ENCODE peak calls at places on chromosomes 16 and 17, in five cellular contexts. One of them, this sample, is unnamed.

GRCh38 chr16:4309833-4310266 is 6.0 kb upstream of the GLIS2 start:
- DNase-seq in activated effector memory CD4-positive, alpha-beta T cell treated with Interleukin-2 at 50 U/mL for 16 hours: peak; percentile 44
- DNase-seq in neural crest cell: peak; percentile 56
- DNase-seq in activated CD8-positive, alpha-beta memory T cell treated with anti-CD3 and anti-CD28 coated beads, Interleukin-2, amount 10 ng/mL, durations not matched to agents 7 days and 5 days: peak; percentile 72
- DNase-seq in NCI-H524: peak; percentile 58
- DNase-seq in this sample: peak; percentile 17

GRCh38 chr17:82837586-82838320 is 2.1 kb downstream of the ZNF750 start:
- DNase-seq in activated effector memory CD4-positive, alpha-beta T cell treated with Interleukin-2 at 50 U/mL for 16 hours: no peak
- DNase-seq in neural crest cell: no peak
- DNase-seq in activated CD8-positive, alpha-beta memory T cell treated with anti-CD3 and anti-CD28 coated beads, Interleukin-2, amount 10 ng/mL, durations not matched to agents 7 days and 5 days: no peak
- DNase-seq in NCI-H524: no peak
- DNase-seq in this sample: no peak

GRCh38 chr16:74726736-74727135 is 26.1 kb upstream of the MLKL start:
- DNase-seq in activated effector memory CD4-positive, alpha-beta T cell treated with Interleukin-2 at 50 U/mL for 16 hours: no peak
- DNase-seq in neural crest cell: peak; percentile 48
- DNase-seq in activated CD8-positive, alpha-beta memory T cell treated with anti-CD3 and anti-CD28 coated beads, Interleukin-2, amount 10 ng/mL, durations not matched to agents 7 days and 5 days: peak; percentile 45
- DNase-seq in NCI-H524: no peak
- DNase-seq in this sample: peak; percentile 3

GRCh38 chr16:72976747-72977064 is 71.2 kb downstream of the ZFHX3 start:
- DNase-seq in activated effector memory CD4-positive, alpha-beta T cell treated with Interleukin-2 at 50 U/mL for 16 hours: no peak
- DNase-seq in neural crest cell: no peak
- DNase-seq in activated CD8-positive, alpha-beta memory T cell treated with anti-CD3 and anti-CD28 coated beads, Interleukin-2, amount 10 ng/mL, durations not matched to agents 7 days and 5 days: no peak
- DNase-seq in NCI-H524: no peak
- DNase-seq in this sample: no peak

GRCh38 chr16:58814348-58814801 is 80.3 kb upstream of the GOT2 start:
- DNase-seq in activated effector memory CD4-positive, alpha-beta T cell treated with Interleukin-2 at 50 U/mL for 16 hours: no peak
- DNase-seq in neural crest cell: peak; percentile 57
- DNase-seq in activated CD8-positive, alpha-beta memory T cell treated with anti-CD3 and anti-CD28 coated beads, Interleukin-2, amount 10 ng/mL, durations not matched to agents 7 days and 5 days: no peak
- DNase-seq in NCI-H524: peak; percentile 57
- DNase-seq in this sample: peak; percentile 2

GRCh38 chr17:53627511-53627910 is 195.2 kb upstream of the KIF2B start:
- DNase-seq in activated effector memory CD4-positive, alpha-beta T cell treated with Interleukin-2 at 50 U/mL for 16 hours: no peak
- DNase-seq in neural crest cell: no peak
- DNase-seq in activated CD8-positive, alpha-beta memory T cell treated with anti-CD3 and anti-CD28 coated beads, Interleukin-2, amount 10 ng/mL, durations not matched to agents 7 days and 5 days: no peak
- DNase-seq in NCI-H524: no peak
- DNase-seq in this sample: no peak

GRCh38 chr17:66755101-66755943 is 79.6 kb upstream of the CACNG5 start:
- DNase-seq in activated effector memory CD4-positive, alpha-beta T cell treated with Interleukin-2 at 50 U/mL for 16 hours: no peak
- DNase-seq in neural crest cell: no peak
- DNase-seq in activated CD8-positive, alpha-beta memory T cell treated with anti-CD3 and anti-CD28 coated beads, Interleukin-2, amount 10 ng/mL, durations not matched to agents 7 days and 5 days: no peak
- DNase-seq in NCI-H524: no peak
- DNase-seq in this sample: no peak

GRCh38 chr17:58741121-58741625 is 14.5 kb upstream of the PPM1E start:
- DNase-seq in activated effector memory CD4-positive, alpha-beta T cell treated with Interleukin-2 at 50 U/mL for 16 hours: no peak
- DNase-seq in neural crest cell: no peak
- DNase-seq in activated CD8-positive, alpha-beta memory T cell treated with anti-CD3 and anti-CD28 coated beads, Interleukin-2, amount 10 ng/mL, durations not matched to agents 7 days and 5 days: no peak
- DNase-seq in NCI-H524: no peak
- DNase-seq in this sample: no peak

GRCh38 chr17:31095239-31096105 is 695 bp downstream of the NF1 start:
- DNase-seq in activated effector memory CD4-positive, alpha-beta T cell treated with Interleukin-2 at 50 U/mL for 16 hours: peak; percentile 2
- DNase-seq in neural crest cell: peak; percentile 27
- DNase-seq in activated CD8-positive, alpha-beta memory T cell treated with anti-CD3 and anti-CD28 coated beads, Interleukin-2, amount 10 ng/mL, durations not matched to agents 7 days and 5 days: peak; percentile 50
- DNase-seq in NCI-H524: peak; percentile 85
- DNase-seq in this sample: no peak

GRCh38 chr16:31277659-31278260 is 18.0 kb downstream of the ITGAM start:
- DNase-seq in activated effector memory CD4-positive, alpha-beta T cell treated with Interleukin-2 at 50 U/mL for 16 hours: no peak
- DNase-seq in neural crest cell: no peak
- DNase-seq in activated CD8-positive, alpha-beta memory T cell treated with anti-CD3 and anti-CD28 coated beads, Interleukin-2, amount 10 ng/mL, durations not matched to agents 7 days and 5 days: no peak
- DNase-seq in NCI-H524: no peak
- DNase-seq in this sample: no peak

GRCh38 chr17:2468270-2468669 is 43.4 kb downstream of the METTL16 start:
- DNase-seq in activated effector memory CD4-positive, alpha-beta T cell treated with Interleukin-2 at 50 U/mL for 16 hours: no peak
- DNase-seq in neural crest cell: no peak
- DNase-seq in activated CD8-positive, alpha-beta memory T cell treated with anti-CD3 and anti-CD28 coated beads, Interleukin-2, amount 10 ng/mL, durations not matched to agents 7 days and 5 days: no peak
- DNase-seq in NCI-H524: no peak
- DNase-seq in this sample: no peak

GRCh38 chr17:45432405-45433113 is at the start of gene ARHGAP27:
- DNase-seq in activated effector memory CD4-positive, alpha-beta T cell treated with Interleukin-2 at 50 U/mL for 16 hours: no peak
- DNase-seq in neural crest cell: no peak
- DNase-seq in activated CD8-positive, alpha-beta memory T cell treated with anti-CD3 and anti-CD28 coated beads, Interleukin-2, amount 10 ng/mL, durations not matched to agents 7 days and 5 days: peak; percentile 56
- DNase-seq in NCI-H524: peak; percentile 21
- DNase-seq in this sample: no peak

GRCh38 chr17:82889496-82890338 is 49.9 kb upstream of the ZNF750 start:
- DNase-seq in activated effector memory CD4-positive, alpha-beta T cell treated with Interleukin-2 at 50 U/mL for 16 hours: no peak
- DNase-seq in neural crest cell: no peak
- DNase-seq in activated CD8-positive, alpha-beta memory T cell treated with anti-CD3 and anti-CD28 coated beads, Interleukin-2, amount 10 ng/mL, durations not matched to agents 7 days and 5 days: no peak
- DNase-seq in NCI-H524: no peak
- DNase-seq in this sample: no peak

GRCh38 chr17:67911038-67911782 is 85.1 kb downstream of the C17orf58 start:
- DNase-seq in activated effector memory CD4-positive, alpha-beta T cell treated with Interleukin-2 at 50 U/mL for 16 hours: no peak
- DNase-seq in neural crest cell: no peak
- DNase-seq in activated CD8-positive, alpha-beta memory T cell treated with anti-CD3 and anti-CD28 coated beads, Interleukin-2, amount 10 ng/mL, durations not matched to agents 7 days and 5 days: no peak
- DNase-seq in NCI-H524: no peak
- DNase-seq in this sample: no peak

GRCh38 chr17:61458491-61459433 is 6.5 kb downstream of the TBX4 start:
- DNase-seq in activated effector memory CD4-positive, alpha-beta T cell treated with Interleukin-2 at 50 U/mL for 16 hours: no peak
- DNase-seq in neural crest cell: no peak
- DNase-seq in activated CD8-positive, alpha-beta memory T cell treated with anti-CD3 and anti-CD28 coated beads, Interleukin-2, amount 10 ng/mL, durations not matched to agents 7 days and 5 days: no peak
- DNase-seq in NCI-H524: no peak
- DNase-seq in this sample: no peak

GRCh38 chr16:24281466-24281865 is 25.3 kb downstream of the CACNG3 start:
- DNase-seq in activated effector memory CD4-positive, alpha-beta T cell treated with Interleukin-2 at 50 U/mL for 16 hours: no peak
- DNase-seq in neural crest cell: no peak
- DNase-seq in activated CD8-positive, alpha-beta memory T cell treated with anti-CD3 and anti-CD28 coated beads, Interleukin-2, amount 10 ng/mL, durations not matched to agents 7 days and 5 days: no peak
- DNase-seq in NCI-H524: no peak
- DNase-seq in this sample: no peak

GRCh38 chr16:47073223-47074155 is 70.3 kb downstream of the NETO2 start:
- DNase-seq in activated effector memory CD4-positive, alpha-beta T cell treated with Interleukin-2 at 50 U/mL for 16 hours: no peak
- DNase-seq in neural crest cell: no peak
- DNase-seq in activated CD8-positive, alpha-beta memory T cell treated with anti-CD3 and anti-CD28 coated beads, Interleukin-2, amount 10 ng/mL, durations not matched to agents 7 days and 5 days: peak; percentile 15
- DNase-seq in NCI-H524: no peak
- DNase-seq in this sample: no peak

GRCh38 chr16:83389751-83390150 is 418.0 kb upstream of the HSBP1 start:
- DNase-seq in activated effector memory CD4-positive, alpha-beta T cell treated with Interleukin-2 at 50 U/mL for 16 hours: no peak
- DNase-seq in neural crest cell: no peak
- DNase-seq in activated CD8-positive, alpha-beta memory T cell treated with anti-CD3 and anti-CD28 coated beads, Interleukin-2, amount 10 ng/mL, durations not matched to agents 7 days and 5 days: no peak
- DNase-seq in NCI-H524: no peak
- DNase-seq in this sample: no peak

GRCh38 chr17:17808706-17809432 is 27.9 kb downstream of the SREBF1 start:
- DNase-seq in activated effector memory CD4-positive, alpha-beta T cell treated with Interleukin-2 at 50 U/mL for 16 hours: no peak
- DNase-seq in neural crest cell: no peak
- DNase-seq in activated CD8-positive, alpha-beta memory T cell treated with anti-CD3 and anti-CD28 coated beads, Interleukin-2, amount 10 ng/mL, durations not matched to agents 7 days and 5 days: peak; percentile 83
- DNase-seq in NCI-H524: peak; percentile 26
- DNase-seq in this sample: no peak

GRCh38 chr17:28381141-28381825 is 9.8 kb downstream of the SARM1 start:
- DNase-seq in activated effector memory CD4-positive, alpha-beta T cell treated with Interleukin-2 at 50 U/mL for 16 hours: no peak
- DNase-seq in neural crest cell: peak; percentile 38
- DNase-seq in activated CD8-positive, alpha-beta memory T cell treated with anti-CD3 and anti-CD28 coated beads, Interleukin-2, amount 10 ng/mL, durations not matched to agents 7 days and 5 days: peak; percentile 54
- DNase-seq in NCI-H524: no peak
- DNase-seq in this sample: no peak

GRCh38 chr16:50326835-50327465 is 41.8 kb downstream of the BRD7 start:
- DNase-seq in activated effector memory CD4-positive, alpha-beta T cell treated with Interleukin-2 at 50 U/mL for 16 hours: peak; percentile 43
- DNase-seq in neural crest cell: no peak
- DNase-seq in activated CD8-positive, alpha-beta memory T cell treated with anti-CD3 and anti-CD28 coated beads, Interleukin-2, amount 10 ng/mL, durations not matched to agents 7 days and 5 days: peak; percentile 88
- DNase-seq in NCI-H524: peak; percentile 23
- DNase-seq in this sample: no peak

GRCh38 chr17:3754458-3755334 is 31.0 kb downstream of the HASPIN start:
- DNase-seq in activated effector memory CD4-positive, alpha-beta T cell treated with Interleukin-2 at 50 U/mL for 16 hours: peak; percentile 68
- DNase-seq in neural crest cell: peak; percentile 25
- DNase-seq in activated CD8-positive, alpha-beta memory T cell treated with anti-CD3 and anti-CD28 coated beads, Interleukin-2, amount 10 ng/mL, durations not matched to agents 7 days and 5 days: peak; percentile 73
- DNase-seq in NCI-H524: no peak
- DNase-seq in this sample: no peak

GRCh38 chr17:1438593-1439083 is 17.4 kb downstream of the CRK start:
- DNase-seq in activated effector memory CD4-positive, alpha-beta T cell treated with Interleukin-2 at 50 U/mL for 16 hours: no peak
- DNase-seq in neural crest cell: no peak
- DNase-seq in activated CD8-positive, alpha-beta memory T cell treated with anti-CD3 and anti-CD28 coated beads, Interleukin-2, amount 10 ng/mL, durations not matched to agents 7 days and 5 days: no peak
- DNase-seq in NCI-H524: no peak
- DNase-seq in this sample: no peak

GRCh38 chr17:8479431-8479947 is 43.8 kb downstream of the NDEL1 start:
- DNase-seq in activated effector memory CD4-positive, alpha-beta T cell treated with Interleukin-2 at 50 U/mL for 16 hours: no peak
- DNase-seq in neural crest cell: no peak
- DNase-seq in activated CD8-positive, alpha-beta memory T cell treated with anti-CD3 and anti-CD28 coated beads, Interleukin-2, amount 10 ng/mL, durations not matched to agents 7 days and 5 days: no peak
- DNase-seq in NCI-H524: no peak
- DNase-seq in this sample: no peak

GRCh38 chr17:2025622-2026309 is 632 bp upstream of the RTN4RL1 start:
- DNase-seq in activated effector memory CD4-positive, alpha-beta T cell treated with Interleukin-2 at 50 U/mL for 16 hours: no peak
- DNase-seq in neural crest cell: peak; percentile 67
- DNase-seq in activated CD8-positive, alpha-beta memory T cell treated with anti-CD3 and anti-CD28 coated beads, Interleukin-2, amount 10 ng/mL, durations not matched to agents 7 days and 5 days: no peak
- DNase-seq in NCI-H524: peak; percentile 76
- DNase-seq in this sample: peak; percentile 15

GRCh38 chr16:78503501-78504110 is 404.2 kb downstream of the WWOX start:
- DNase-seq in activated effector memory CD4-positive, alpha-beta T cell treated with Interleukin-2 at 50 U/mL for 16 hours: no peak
- DNase-seq in neural crest cell: peak; percentile 55
- DNase-seq in activated CD8-positive, alpha-beta memory T cell treated with anti-CD3 and anti-CD28 coated beads, Interleukin-2, amount 10 ng/mL, durations not matched to agents 7 days and 5 days: peak; percentile 57
- DNase-seq in NCI-H524: peak; percentile 78
- DNase-seq in this sample: no peak

GRCh38 chr16:89171216-89172170 is at the start of gene CDH15:
- DNase-seq in activated effector memory CD4-positive, alpha-beta T cell treated with Interleukin-2 at 50 U/mL for 16 hours: peak; percentile 92
- DNase-seq in neural crest cell: peak; percentile 79
- DNase-seq in activated CD8-positive, alpha-beta memory T cell treated with anti-CD3 and anti-CD28 coated beads, Interleukin-2, amount 10 ng/mL, durations not matched to agents 7 days and 5 days: peak; percentile 96
- DNase-seq in NCI-H524: peak; percentile 98
- DNase-seq in this sample: peak; percentile 82

GRCh38 chr16:75614247-75614897 is 8.7 kb downstream of the ADAT1 start:
- DNase-seq in activated effector memory CD4-positive, alpha-beta T cell treated with Interleukin-2 at 50 U/mL for 16 hours: no peak
- DNase-seq in neural crest cell: no peak
- DNase-seq in activated CD8-positive, alpha-beta memory T cell treated with anti-CD3 and anti-CD28 coated beads, Interleukin-2, amount 10 ng/mL, durations not matched to agents 7 days and 5 days: no peak
- DNase-seq in NCI-H524: no peak
- DNase-seq in this sample: no peak

GRCh38 chr16:58381661-58382060 is 10.6 kb upstream of the GINS3 start:
- DNase-seq in activated effector memory CD4-positive, alpha-beta T cell treated with Interleukin-2 at 50 U/mL for 16 hours: no peak
- DNase-seq in neural crest cell: no peak
- DNase-seq in activated CD8-positive, alpha-beta memory T cell treated with anti-CD3 and anti-CD28 coated beads, Interleukin-2, amount 10 ng/mL, durations not matched to agents 7 days and 5 days: no peak
- DNase-seq in NCI-H524: no peak
- DNase-seq in this sample: no peak

This sample was measured in DMS 273 treated with DMSO at 0.1 percent for 48 hours.